ENCODE peak calls at places on chromosomes 16 and 17, in four cellular contexts. One of them, this sample, is unnamed.

GRCh38 chr16:30535777-30536190 is 1.1 kb upstream of the ZNF747 start:
- DNase-seq in stimulated activated CD8-positive, alpha-beta memory T cell treated with anti-CD3 and anti-CD28 coated beads, Interleukin-15, amount 100 ng/mL, for 1 hour: no peak
- DNase-seq in GM23338: peak; percentile 87
- DNase-seq in G401: peak; percentile 55
- DNase-seq in this sample: peak; percentile 82

GRCh38 chr17:83110755-83111154 is 31.3 kb downstream of the METRNL start:
- DNase-seq in G401: no peak
- DNase-seq in stimulated activated CD8-positive, alpha-beta memory T cell treated with anti-CD3 and anti-CD28 coated beads, Interleukin-15, amount 100 ng/mL, for 1 hour: no peak
- DNase-seq in GM23338: no peak
- DNase-seq in this sample: no peak

GRCh38 chr16:84360170-84360569 is 8.2 kb upstream of the ATP2C2 start:
- DNase-seq in G401: no peak
- DNase-seq in stimulated activated CD8-positive, alpha-beta memory T cell treated with anti-CD3 and anti-CD28 coated beads, Interleukin-15, amount 100 ng/mL, for 1 hour: no peak
- DNase-seq in GM23338: no peak
- DNase-seq in this sample: no peak

GRCh38 chr17:59361916-59362810 is 30.7 kb downstream of the YPEL2 start:
- DNase-seq in stimulated activated CD8-positive, alpha-beta memory T cell treated with anti-CD3 and anti-CD28 coated beads, Interleukin-15, amount 100 ng/mL, for 1 hour: no peak
- DNase-seq in G401: no peak
- DNase-seq in GM23338: no peak
- DNase-seq in this sample: no peak

GRCh38 chr16:66910175-66910940 is 8.3 kb downstream of the CDH16 start:
- DNase-seq in stimulated activated CD8-positive, alpha-beta memory T cell treated with anti-CD3 and anti-CD28 coated beads, Interleukin-15, amount 100 ng/mL, for 1 hour: no peak
- DNase-seq in G401: no peak
- DNase-seq in GM23338: no peak
- DNase-seq in this sample: no peak

GRCh38 chr16:50114357-50115129 is 38.6 kb upstream of the TENT4B start:
- DNase-seq in GM23338: peak; percentile 32
- DNase-seq in stimulated activated CD8-positive, alpha-beta memory T cell treated with anti-CD3 and anti-CD28 coated beads, Interleukin-15, amount 100 ng/mL, for 1 hour: no peak
- DNase-seq in G401: no peak
- DNase-seq in this sample: no peak

GRCh38 chr17:58340623-58340876 is 11.5 kb downstream of the SUPT4H1 start:
- DNase-seq in G401: no peak
- DNase-seq in GM23338: no peak
- DNase-seq in stimulated activated CD8-positive, alpha-beta memory T cell treated with anti-CD3 and anti-CD28 coated beads, Interleukin-15, amount 100 ng/mL, for 1 hour: no peak
- DNase-seq in this sample: no peak

GRCh38 chr17:37718383-37719048 is 26.3 kb downstream of the HNF1B start:
- DNase-seq in G401: no peak
- DNase-seq in stimulated activated CD8-positive, alpha-beta memory T cell treated with anti-CD3 and anti-CD28 coated beads, Interleukin-15, amount 100 ng/mL, for 1 hour: no peak
- DNase-seq in GM23338: no peak
- DNase-seq in this sample: no peak

GRCh38 chr16:11493531-11493929 is 93.2 kb downstream of the LITAF start:
- DNase-seq in G401: no peak
- DNase-seq in stimulated activated CD8-positive, alpha-beta memory T cell treated with anti-CD3 and anti-CD28 coated beads, Interleukin-15, amount 100 ng/mL, for 1 hour: no peak
- DNase-seq in GM23338: no peak
- DNase-seq in this sample: no peak

GRCh38 chr16:58582971-58583765 is 46.5 kb downstream of the CNOT1 start:
- DNase-seq in GM23338: peak; percentile 3
- DNase-seq in G401: no peak
- DNase-seq in stimulated activated CD8-positive, alpha-beta memory T cell treated with anti-CD3 and anti-CD28 coated beads, Interleukin-15, amount 100 ng/mL, for 1 hour: no peak
- DNase-seq in this sample: no peak

GRCh38 chr17:15260376-15261062 is 4.6 kb downstream of the PMP22 start:
- DNase-seq in GM23338: peak; percentile 89
- DNase-seq in stimulated activated CD8-positive, alpha-beta memory T cell treated with anti-CD3 and anti-CD28 coated beads, Interleukin-15, amount 100 ng/mL, for 1 hour: no peak
- DNase-seq in G401: peak; percentile 68
- DNase-seq in this sample: peak; percentile 93

GRCh38 chr16:9123871-9124270 is 32.4 kb downstream of the HAPSTR1 start:
- DNase-seq in GM23338: no peak
- DNase-seq in stimulated activated CD8-positive, alpha-beta memory T cell treated with anti-CD3 and anti-CD28 coated beads, Interleukin-15, amount 100 ng/mL, for 1 hour: no peak
- DNase-seq in G401: no peak
- DNase-seq in this sample: peak; percentile 63

GRCh38 chr16:81624718-81625543 is 154.2 kb upstream of the PLCG2 start:
- DNase-seq in GM23338: no peak
- DNase-seq in G401: no peak
- DNase-seq in stimulated activated CD8-positive, alpha-beta memory T cell treated with anti-CD3 and anti-CD28 coated beads, Interleukin-15, amount 100 ng/mL, for 1 hour: no peak
- DNase-seq in this sample: no peak

GRCh38 chr16:58352690-58353089 is 39.6 kb upstream of the GINS3 start:
- DNase-seq in GM23338: no peak
- DNase-seq in G401: no peak
- DNase-seq in stimulated activated CD8-positive, alpha-beta memory T cell treated with anti-CD3 and anti-CD28 coated beads, Interleukin-15, amount 100 ng/mL, for 1 hour: no peak
- DNase-seq in this sample: no peak

GRCh38 chr17:64491034-64491860 is 5.6 kb downstream of the POLG2 start:
- DNase-seq in G401: no peak
- DNase-seq in GM23338: peak; percentile 56
- DNase-seq in stimulated activated CD8-positive, alpha-beta memory T cell treated with anti-CD3 and anti-CD28 coated beads, Interleukin-15, amount 100 ng/mL, for 1 hour: no peak
- DNase-seq in this sample: no peak

GRCh38 chr17:75031972-75032895 is 14.5 kb downstream of the ATP5PD start:
- DNase-seq in stimulated activated CD8-positive, alpha-beta memory T cell treated with anti-CD3 and anti-CD28 coated beads, Interleukin-15, amount 100 ng/mL, for 1 hour: no peak
- DNase-seq in G401: peak; percentile 98
- DNase-seq in GM23338: peak; percentile 63
- DNase-seq in this sample: peak; percentile 85

GRCh38 chr16:81598083-81598482 is 153.5 kb downstream of the CMIP start:
- DNase-seq in G401: no peak
- DNase-seq in stimulated activated CD8-positive, alpha-beta memory T cell treated with anti-CD3 and anti-CD28 coated beads, Interleukin-15, amount 100 ng/mL, for 1 hour: no peak
- DNase-seq in GM23338: no peak
- DNase-seq in this sample: no peak

GRCh38 chr16:56866955-56867830 is 2.2 kb downstream of the SLC12A3 start:
- DNase-seq in GM23338: peak; percentile 84
- DNase-seq in stimulated activated CD8-positive, alpha-beta memory T cell treated with anti-CD3 and anti-CD28 coated beads, Interleukin-15, amount 100 ng/mL, for 1 hour: no peak
- DNase-seq in G401: peak; percentile 50
- DNase-seq in this sample: no peak

GRCh38 chr16:69286941-69287713 is 24.0 kb upstream of the VPS4A start:
- DNase-seq in stimulated activated CD8-positive, alpha-beta memory T cell treated with anti-CD3 and anti-CD28 coated beads, Interleukin-15, amount 100 ng/mL, for 1 hour: peak; percentile 9
- DNase-seq in G401: peak; percentile 58
- DNase-seq in GM23338: peak; percentile 76
- DNase-seq in this sample: peak; percentile 69

GRCh38 chr16:1779741-1780676 is 2.4 kb downstream of the SPSB3 start:
- DNase-seq in GM23338: no peak
- DNase-seq in stimulated activated CD8-positive, alpha-beta memory T cell treated with anti-CD3 and anti-CD28 coated beads, Interleukin-15, amount 100 ng/mL, for 1 hour: no peak
- DNase-seq in G401: no peak
- DNase-seq in this sample: no peak

GRCh38 chr16:66520406-66521194 is 29.3 kb downstream of the TK2 start:
- DNase-seq in GM23338: no peak
- DNase-seq in stimulated activated CD8-positive, alpha-beta memory T cell treated with anti-CD3 and anti-CD28 coated beads, Interleukin-15, amount 100 ng/mL, for 1 hour: no peak
- DNase-seq in G401: no peak
- DNase-seq in this sample: no peak

GRCh38 chr16:2955779-2956565 is 8.1 kb upstream of the KREMEN2 start:
- DNase-seq in stimulated activated CD8-positive, alpha-beta memory T cell treated with anti-CD3 and anti-CD28 coated beads, Interleukin-15, amount 100 ng/mL, for 1 hour: no peak
- DNase-seq in G401: no peak
- DNase-seq in GM23338: peak; percentile 50
- DNase-seq in this sample: no peak